ENCODE peak calls at places on chromosomes 1 and 21, in six cellular contexts. One of them, this sample, is unnamed.

GRCh38 chr1:232127190-232127589 is 500.6 kb downstream of the DISC1 start:
- DNase-seq in fibroblast of lung: peak; percentile 89
- DNase-seq in IMR-90: peak; percentile 90
- DNase-seq in astrocyte: peak; percentile 83
- DNase-seq in GM23338: no peak
- DNase-seq in OCI-LY7: no peak
- DNase-seq in this sample: no peak

GRCh38 chr1:9317591-9318331 is 25.1 kb downstream of the SPSB1 start:
- DNase-seq in fibroblast of lung: peak; percentile 80
- DNase-seq in IMR-90: peak; percentile 74
- DNase-seq in astrocyte: peak; percentile 73
- DNase-seq in GM23338: no peak
- DNase-seq in OCI-LY7: no peak
- DNase-seq in this sample: peak; percentile 52

GRCh38 chr1:213162338-213162737 is 111.3 kb downstream of the RPS6KC1 start:
- DNase-seq in fibroblast of lung: peak; percentile 59
- DNase-seq in IMR-90: peak; percentile 61
- DNase-seq in astrocyte: peak; percentile 47
- DNase-seq in GM23338: no peak
- DNase-seq in OCI-LY7: no peak
- DNase-seq in this sample: no peak

GRCh38 chr1:31801450-31801849 is 14.4 kb downstream of the SPOCD1 start:
- DNase-seq in fibroblast of lung: no peak
- DNase-seq in IMR-90: no peak
- DNase-seq in astrocyte: no peak
- DNase-seq in GM23338: no peak
- DNase-seq in OCI-LY7: no peak
- DNase-seq in this sample: no peak

GRCh38 chr21:41195311-41195710 is 27.4 kb downstream of the BACE2 start:
- DNase-seq in fibroblast of lung: no peak
- DNase-seq in IMR-90: no peak
- DNase-seq in astrocyte: no peak
- DNase-seq in GM23338: no peak
- DNase-seq in OCI-LY7: no peak
- DNase-seq in this sample: no peak

GRCh38 chr1:206559661-206559995 is 52.3 kb downstream of the RASSF5 start:
- DNase-seq in fibroblast of lung: no peak
- DNase-seq in IMR-90: no peak
- DNase-seq in astrocyte: no peak
- DNase-seq in GM23338: no peak
- DNase-seq in OCI-LY7: no peak
- DNase-seq in this sample: peak; percentile 47

GRCh38 chr1:25649041-25649440 is 32.5 kb downstream of the MAN1C1 start:
- DNase-seq in fibroblast of lung: no peak
- DNase-seq in IMR-90: no peak
- DNase-seq in astrocyte: no peak
- DNase-seq in GM23338: no peak
- DNase-seq in OCI-LY7: no peak
- DNase-seq in this sample: no peak

GRCh38 chr21:41500354-41500753 is 7.6 kb downstream of the TMPRSS2 start:
- DNase-seq in fibroblast of lung: no peak
- DNase-seq in IMR-90: no peak
- DNase-seq in astrocyte: no peak
- DNase-seq in GM23338: no peak
- DNase-seq in OCI-LY7: no peak
- DNase-seq in this sample: no peak

GRCh38 chr1:109167114-109167513 is 46.6 kb upstream of the SARS1 start:
- DNase-seq in fibroblast of lung: peak; percentile 59
- DNase-seq in IMR-90: no peak
- DNase-seq in astrocyte: peak; percentile 49
- DNase-seq in GM23338: no peak
- DNase-seq in OCI-LY7: no peak
- DNase-seq in this sample: no peak

GRCh38 chr1:232038704-232039103 is 412.1 kb downstream of the DISC1 start:
- DNase-seq in fibroblast of lung: no peak
- DNase-seq in IMR-90: no peak
- DNase-seq in astrocyte: no peak
- DNase-seq in GM23338: no peak
- DNase-seq in OCI-LY7: no peak
- DNase-seq in this sample: no peak

GRCh38 chr1:189237008-189237407 is 1240.7 kb downstream of the BRINP3 start:
- DNase-seq in fibroblast of lung: no peak
- DNase-seq in IMR-90: no peak
- DNase-seq in astrocyte: no peak
- DNase-seq in GM23338: no peak
- DNase-seq in OCI-LY7: no peak
- DNase-seq in this sample: no peak

GRCh38 chr1:16204634-16205332 is 7.7 kb downstream of the ARHGEF19 start:
- DNase-seq in fibroblast of lung: no peak
- DNase-seq in IMR-90: no peak
- DNase-seq in astrocyte: no peak
- DNase-seq in GM23338: peak; percentile 73
- DNase-seq in OCI-LY7: peak; percentile 44
- DNase-seq in this sample: peak; percentile 62

GRCh38 chr1:236020359-236021000 is 44.4 kb downstream of the NID1 start:
- DNase-seq in fibroblast of lung: no peak
- DNase-seq in IMR-90: no peak
- DNase-seq in astrocyte: no peak
- DNase-seq in GM23338: no peak
- DNase-seq in OCI-LY7: no peak
- DNase-seq in this sample: no peak

GRCh38 chr1:226066415-226067077 is 4.0 kb downstream of the H3-3A start:
- DNase-seq in fibroblast of lung: peak; percentile 51
- DNase-seq in IMR-90: peak; percentile 21
- DNase-seq in astrocyte: peak; percentile 44
- DNase-seq in GM23338: no peak
- DNase-seq in OCI-LY7: no peak
- DNase-seq in this sample: no peak

GRCh38 chr1:1609822-1610485 is 5.3 kb upstream of the MIB2 start:
- DNase-seq in fibroblast of lung: no peak
- DNase-seq in IMR-90: no peak
- DNase-seq in astrocyte: no peak
- DNase-seq in GM23338: no peak
- DNase-seq in OCI-LY7: no peak
- DNase-seq in this sample: no peak

GRCh38 chr1:24695202-24695974 is 49.9 kb upstream of the CLIC4 start:
- DNase-seq in fibroblast of lung: no peak
- DNase-seq in IMR-90: no peak
- DNase-seq in astrocyte: no peak
- DNase-seq in GM23338: no peak
- DNase-seq in OCI-LY7: peak; percentile 57
- DNase-seq in this sample: peak; percentile 58

DNA sequence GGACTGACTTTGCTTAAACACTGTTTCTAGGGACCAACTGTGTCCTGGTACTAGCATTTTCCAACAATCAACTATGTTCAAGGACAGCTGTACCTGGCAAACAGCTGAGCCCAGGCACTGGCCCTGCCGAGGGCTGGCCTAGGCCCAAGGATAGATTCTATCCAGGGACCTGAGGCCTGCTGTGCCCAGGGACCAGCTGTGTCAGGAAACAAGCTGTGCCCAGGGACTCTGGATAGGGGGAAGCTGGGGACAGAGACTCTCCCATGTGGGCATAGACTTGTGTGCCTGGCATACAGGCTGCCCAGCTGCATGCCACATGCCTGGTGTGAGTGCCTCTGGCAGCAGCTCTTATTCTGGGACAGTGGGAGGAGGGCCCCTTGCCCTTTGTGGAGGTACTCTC is 38.1 kb upstream of the POU3F1 start:
- DNase-seq in fibroblast of lung: no peak
- DNase-seq in IMR-90: no peak
- DNase-seq in astrocyte: no peak
- DNase-seq in GM23338: no peak
- DNase-seq in OCI-LY7: no peak
- DNase-seq in this sample: no peak
- H3K4me2 ChIP-seq in fibroblast of lung: no peak overlapping the region
- H3K4me2 ChIP-seq in IMR-90: no peak overlapping the region
- H3K4me2 ChIP-seq in astrocyte: no peak overlapping the region
- H3K4me2 ChIP-seq in GM23338: no peak overlapping the region
- H3K4me2 ChIP-seq in OCI-LY7: no peak overlapping the region
- H3K4me2 ChIP-seq in this sample: no peak overlapping the region

DNA sequence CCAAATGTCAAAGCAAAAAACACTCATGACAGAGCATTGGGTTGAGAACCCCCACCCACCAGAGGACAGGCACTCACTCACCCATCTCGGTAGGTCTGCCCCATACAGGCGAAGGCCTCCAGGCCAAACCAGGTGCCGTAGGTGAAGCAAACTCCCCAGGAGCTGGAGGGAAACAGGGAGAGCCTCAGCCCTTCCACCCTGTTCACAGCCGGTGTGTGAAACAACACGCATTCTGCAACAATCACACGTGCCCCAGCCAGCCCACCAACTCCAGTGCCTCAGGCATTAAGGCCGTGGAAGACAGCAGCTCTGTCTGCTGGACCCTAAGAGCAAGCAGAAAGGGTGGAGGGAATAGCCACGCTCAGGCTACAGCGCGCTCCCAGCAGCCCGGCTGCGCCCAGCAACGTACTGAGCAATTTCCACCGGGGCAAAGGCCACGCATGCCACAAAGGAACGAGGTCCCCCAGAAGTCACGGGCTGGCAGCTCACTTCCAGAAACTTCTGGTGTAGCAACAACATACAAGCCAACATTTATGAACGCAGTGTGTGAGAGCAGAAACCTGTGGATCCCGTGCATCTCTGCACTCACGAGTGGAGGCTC is 11.4 kb upstream of the SPATC1L start:
- DNase-seq in fibroblast of lung: no peak
- DNase-seq in IMR-90: no peak
- DNase-seq in astrocyte: no peak
- DNase-seq in GM23338: no peak
- DNase-seq in OCI-LY7: no peak
- DNase-seq in this sample: no peak
- H3K36me3 ChIP-seq in fibroblast of lung: peaks cover 47% of the 10 kb centered on the region
- H3K36me3 ChIP-seq in IMR-90: peaks cover 46% of the 10 kb centered on the region
- H3K36me3 ChIP-seq in astrocyte: peaks cover 21% of the 10 kb centered on the region
- H3K36me3 ChIP-seq in GM23338: peaks cover 24% of the 10 kb centered on the region
- H3K36me3 ChIP-seq in OCI-LY7: peaks cover 72% of the 10 kb centered on the region
- H3K36me3 ChIP-seq in this sample: peaks cover 43% of the 10 kb centered on the region

DNA sequence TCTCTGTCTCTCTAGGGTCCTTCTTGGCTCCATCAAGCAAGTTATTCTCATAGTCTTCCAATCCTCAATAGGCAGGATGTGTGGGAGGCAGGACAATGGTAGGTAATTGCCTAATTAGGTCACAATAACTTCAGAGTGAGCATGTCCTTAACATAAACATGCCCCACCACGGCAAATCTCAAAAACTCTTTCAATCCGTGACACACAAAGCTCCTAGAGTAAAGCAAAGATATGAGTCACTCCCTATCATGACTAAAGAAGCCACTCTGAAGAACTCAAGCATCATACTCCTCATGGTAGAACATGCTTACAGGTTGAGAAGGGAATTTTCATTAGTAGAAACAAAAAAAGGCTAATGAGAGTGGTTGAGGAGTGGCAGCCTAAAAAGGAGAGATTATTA is 4.9 kb downstream of the HAO2 start:
- DNase-seq in fibroblast of lung: peak; percentile 41
- DNase-seq in IMR-90: peak; percentile 31
- DNase-seq in astrocyte: peak; percentile 21
- DNase-seq in GM23338: no peak
- DNase-seq in OCI-LY7: no peak
- DNase-seq in this sample: no peak
- H3K4me2 ChIP-seq in fibroblast of lung: no peak overlapping the region
- H3K4me2 ChIP-seq in IMR-90: no peak overlapping the region
- H3K4me2 ChIP-seq in astrocyte: peak overlapping the region; percentile 2
- H3K4me2 ChIP-seq in GM23338: no peak overlapping the region
- H3K4me2 ChIP-seq in OCI-LY7: no peak overlapping the region
- H3K4me2 ChIP-seq in this sample: no peak overlapping the region

GRCh38 chr1:94539496-94539895 is 2.1 kb downstream of the F3 start:
- DNase-seq in fibroblast of lung: peak; percentile 69
- DNase-seq in IMR-90: peak; percentile 55
- DNase-seq in astrocyte: peak; percentile 55
- DNase-seq in GM23338: no peak
- DNase-seq in OCI-LY7: no peak
- DNase-seq in this sample: no peak
- H3K36me3 ChIP-seq in fibroblast of lung: peaks cover 16% of the 10 kb centered on the region
- H3K36me3 ChIP-seq in IMR-90: peaks cover 47% of the 10 kb centered on the region
- H3K36me3 ChIP-seq in astrocyte: peaks cover 35% of the 10 kb centered on the region
- H3K36me3 ChIP-seq in GM23338: peaks cover 5% of the 10 kb centered on the region
- H3K36me3 ChIP-seq in OCI-LY7: no peaks in the 10 kb centered on the region
- H3K36me3 ChIP-seq in this sample: no peaks in the 10 kb centered on the region

GRCh38 chr1:40050863-40051262 is 10.3 kb downstream of the CAP1 start:
- DNase-seq in fibroblast of lung: no peak
- DNase-seq in IMR-90: no peak
- DNase-seq in astrocyte: no peak
- DNase-seq in GM23338: no peak
- DNase-seq in OCI-LY7: peak; percentile 20
- DNase-seq in this sample: no peak
- H3K4me2 ChIP-seq in fibroblast of lung: no peak overlapping the region
- H3K4me2 ChIP-seq in IMR-90: no peak overlapping the region
- H3K4me2 ChIP-seq in astrocyte: no peak overlapping the region
- H3K4me2 ChIP-seq in GM23338: no peak overlapping the region
- H3K4me2 ChIP-seq in OCI-LY7: peak overlapping the region; percentile 23
- H3K4me2 ChIP-seq in this sample: no peak overlapping the region

DNA sequence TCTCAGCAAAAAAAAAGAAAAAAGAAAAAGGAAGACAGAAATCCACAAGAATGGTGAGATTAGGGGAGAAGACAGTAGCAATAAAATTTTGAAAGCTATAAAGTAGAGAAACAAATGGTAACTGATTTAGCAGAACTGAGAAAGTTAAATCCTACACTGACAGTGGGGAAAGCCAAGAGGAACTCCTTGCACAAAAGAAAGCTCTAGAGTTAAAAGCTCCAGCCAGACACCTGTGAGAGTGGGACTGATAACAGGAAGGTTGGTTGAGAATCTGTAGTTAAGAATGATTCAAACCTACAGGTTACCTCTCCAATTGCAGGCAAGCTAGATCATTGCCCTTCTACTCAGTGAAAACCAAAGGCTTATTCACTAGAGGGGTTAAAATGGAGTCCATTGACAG is 23.6 kb downstream of the FBXO28 start:
- DNase-seq in fibroblast of lung: no peak
- DNase-seq in IMR-90: no peak
- DNase-seq in astrocyte: no peak
- DNase-seq in GM23338: no peak
- DNase-seq in OCI-LY7: peak; percentile 14
- DNase-seq in this sample: no peak
- H3K36me3 ChIP-seq in fibroblast of lung: no peaks in the 10 kb centered on the region
- H3K36me3 ChIP-seq in IMR-90: peaks cover 27% of the 10 kb centered on the region
- H3K36me3 ChIP-seq in astrocyte: peaks cover 7% of the 10 kb centered on the region
- H3K36me3 ChIP-seq in GM23338: peaks cover 31% of the 10 kb centered on the region
- H3K36me3 ChIP-seq in OCI-LY7: peaks cover 81% of the 10 kb centered on the region
- H3K36me3 ChIP-seq in this sample: peaks cover 30% of the 10 kb centered on the region

GRCh38 chr1:7964476-7964875 is 3.0 kb downstream of the PARK7 start:
- DNase-seq in fibroblast of lung: no peak
- DNase-seq in IMR-90: no peak
- DNase-seq in astrocyte: no peak
- DNase-seq in GM23338: no peak
- DNase-seq in OCI-LY7: no peak
- DNase-seq in this sample: no peak

GRCh38 chr1:7967651-7968050 is 6.1 kb downstream of the PARK7 start:
- DNase-seq in fibroblast of lung: no peak
- DNase-seq in IMR-90: no peak
- DNase-seq in astrocyte: no peak
- DNase-seq in GM23338: no peak
- DNase-seq in OCI-LY7: no peak
- DNase-seq in this sample: no peak

GRCh38 chr1:7971024-7971423 is 9.5 kb downstream of the PARK7 start:
- DNase-seq in fibroblast of lung: no peak
- DNase-seq in IMR-90: no peak
- DNase-seq in astrocyte: no peak
- DNase-seq in GM23338: no peak
- DNase-seq in OCI-LY7: no peak
- DNase-seq in this sample: no peak

GRCh38 chr1:7970250-7970649 is 8.7 kb downstream of the PARK7 start:
- DNase-seq in fibroblast of lung: no peak
- DNase-seq in IMR-90: no peak
- DNase-seq in astrocyte: no peak
- DNase-seq in GM23338: no peak
- DNase-seq in OCI-LY7: no peak
- DNase-seq in this sample: no peak

GRCh38 chr1:7967206-7967605 is 5.7 kb downstream of the PARK7 start:
- DNase-seq in fibroblast of lung: no peak
- DNase-seq in IMR-90: no peak
- DNase-seq in astrocyte: no peak
- DNase-seq in GM23338: no peak
- DNase-seq in OCI-LY7: no peak
- DNase-seq in this sample: no peak
- H3K4me2 ChIP-seq in fibroblast of lung: no peak overlapping the region
- H3K4me2 ChIP-seq in IMR-90: no peak overlapping the region
- H3K4me2 ChIP-seq in astrocyte: no peak overlapping the region
- H3K4me2 ChIP-seq in GM23338: no peak overlapping the region
- H3K4me2 ChIP-seq in OCI-LY7: no peak overlapping the region
- H3K4me2 ChIP-seq in this sample: no peak overlapping the region